ENCODE peak calls at places on chromosomes 3 and 15, in seven cellular contexts. G is IMR-90, S is mesendoderm, B is neuronal stem cell, N is H9, J is H1, I is trophoblast cell. V is an unnamed sample. For H3K4me1, the result is how much of the 10 kb centered on the place peaks cover.

GRCh38 chr3:197891-198491 is 1.4 kb downstream of the CHL1 start:
- DNase-seq in J (no peak), I (no peak), S (peak), N (peak), B (peak), G (no peak), V (no peak)

GRCh38 chr3:155317211-155317610 is 23.7 kb upstream of the STRIT1 start:
- DNase-seq in I (no peak), S (no peak), N (no peak), B (no peak), G (no peak), J (no peak), V (no peak)

GRCh38 chr15:78752492-78753358 is 58.5 kb downstream of the ADAMTS7 start:
- DNase-seq in G (no peak), J (no peak), I (no peak), B (no peak), S (no peak), N (no peak), V (no peak)

GRCh38 chr3:67635806-67636205 is 18.6 kb downstream of the SUCLG2 start:
- DNase-seq in N (no peak), J (no peak), G (peak), S (no peak), B (no peak), I (no peak), V (peak)

GRCh38 chr3:126287536-126288181 is 69.5 kb downstream of the KLF15 start:
- DNase-seq in G (peak), J (peak), S (peak), I (peak), N (peak), B (peak), V (peak)

GRCh38 chr3:138124188-138124587 is 8.0 kb downstream of the A4GNT start:
- DNase-seq in N (no peak), B (no peak), S (no peak), G (no peak), I (no peak), J (no peak), V (no peak)

GRCh38 chr15:36612063-36612788 is 32.8 kb downstream of the CDIN1 start:
- DNase-seq in N (no peak), B (no peak), S (peak), G (peak), J (no peak), I (peak), V (peak)

GRCh38 chr3:186254676-186255665 is 107.1 kb downstream of the DGKG start:
- DNase-seq in G (no peak), B (no peak), S (no peak), I (no peak), N (no peak), J (no peak), V (no peak)

GRCh38 chr3:197001972-197002700 is 27.5 kb downstream of the MELTF start:
- DNase-seq in G (no peak), J (no peak), B (no peak), N (peak), S (no peak), I (no peak), V (no peak)

GRCh38 chr3:59374812-59375211 is 325.0 kb upstream of the CFAP20DC start:
- DNase-seq in S (peak), I (no peak), B (peak), G (no peak), N (no peak), J (no peak), V (no peak)

GRCh38 chr15:40463279-40463678 is 7.5 kb upstream of the CHST14 start:
- DNase-seq in S (no peak), J (no peak), N (no peak), G (no peak), I (no peak), B (no peak), V (no peak)

GRCh38 chr3:190338717-190339116 is 16.5 kb upstream of the CLDN1 start:
- DNase-seq in N (no peak), I (no peak), B (no peak), J (no peak), G (peak), S (no peak), V (peak)

GRCh38 chr15:56913670-56914069 is 4.8 kb upstream of the TCF12 start:
- DNase-seq in B (no peak), N (no peak), J (no peak), S (peak), I (no peak), G (peak), V (no peak)

GRCh38 chr3:84108442-84108971 is 850.3 kb upstream of the CADM2 start:
- DNase-seq in I (no peak), G (peak), B (no peak), N (no peak), S (peak), J (no peak), V (peak)

GRCh38 chr3:84110787-84111186 is 848.0 kb upstream of the CADM2 start:
- DNase-seq in N (no peak), B (no peak), G (no peak), I (no peak), J (no peak), S (no peak), V (no peak)

DNA sequence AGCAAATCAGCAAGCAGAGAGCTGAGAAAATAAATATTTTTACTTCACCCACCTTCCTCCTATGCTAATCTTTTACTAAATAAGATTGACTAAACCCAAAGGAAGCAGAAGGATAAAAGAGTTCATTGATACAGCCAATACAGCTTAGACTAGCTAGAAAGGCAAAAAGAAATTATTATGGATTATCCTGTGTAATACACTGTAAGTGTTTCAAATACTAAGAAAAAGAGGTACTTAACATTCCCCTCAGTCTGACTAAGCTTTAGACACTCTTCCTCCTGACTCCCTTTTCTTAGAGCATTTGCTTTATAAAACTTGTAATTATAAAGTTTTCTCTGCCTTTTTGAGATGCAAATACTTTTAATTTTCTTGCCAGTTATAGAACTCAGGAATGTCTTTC is 848.9 kb upstream of the CADM2 start:
- DNase-seq in J (no peak), I (no peak), G (no peak), B (no peak), N (no peak), S (no peak), V (no peak)
- H3K4ac ChIP-seq in J (no peak), I (no peak), G (no peak), B (no peak), N (no peak), S (no peak), V (no peak)

DNA sequence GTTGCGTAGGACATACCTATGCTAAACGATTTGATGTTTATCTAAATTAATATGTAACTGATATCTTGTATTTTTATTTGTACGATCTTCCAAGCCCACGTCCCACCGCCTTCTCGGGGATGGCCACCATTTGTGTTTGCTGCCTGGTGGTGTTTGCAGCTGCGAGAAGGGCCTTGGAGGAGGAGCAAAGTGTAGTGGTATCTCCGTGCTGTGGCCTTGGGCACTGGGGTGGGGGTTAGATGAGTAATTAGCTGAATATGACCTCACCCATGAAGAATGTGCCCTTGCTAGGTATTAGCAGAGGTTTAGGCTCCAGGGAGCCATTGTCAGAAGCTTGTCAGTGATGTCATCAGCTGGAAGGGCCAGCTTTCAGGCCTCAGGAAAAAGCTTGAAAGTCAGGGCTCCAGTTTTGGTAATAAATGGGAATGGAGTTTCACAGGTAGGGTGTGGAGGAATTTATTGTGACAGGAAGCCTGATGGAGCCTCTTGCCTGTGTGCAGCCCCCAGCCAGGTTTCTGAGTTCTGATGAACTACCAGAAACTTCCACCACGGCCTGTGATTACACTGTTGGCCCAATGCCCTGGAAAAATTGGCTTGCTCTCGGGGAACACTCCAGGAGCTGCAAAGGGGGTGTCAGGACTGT is 41.0 kb downstream of the FLNB start:
- DNase-seq in J (peak), S (peak), I (peak), B (peak), G (peak), N (peak), V (peak)
- H3K4me1 ChIP-seq in J (under half), S (under half), I (under half), B (under half), G (under half), N (under half), V (under half)

DNA sequence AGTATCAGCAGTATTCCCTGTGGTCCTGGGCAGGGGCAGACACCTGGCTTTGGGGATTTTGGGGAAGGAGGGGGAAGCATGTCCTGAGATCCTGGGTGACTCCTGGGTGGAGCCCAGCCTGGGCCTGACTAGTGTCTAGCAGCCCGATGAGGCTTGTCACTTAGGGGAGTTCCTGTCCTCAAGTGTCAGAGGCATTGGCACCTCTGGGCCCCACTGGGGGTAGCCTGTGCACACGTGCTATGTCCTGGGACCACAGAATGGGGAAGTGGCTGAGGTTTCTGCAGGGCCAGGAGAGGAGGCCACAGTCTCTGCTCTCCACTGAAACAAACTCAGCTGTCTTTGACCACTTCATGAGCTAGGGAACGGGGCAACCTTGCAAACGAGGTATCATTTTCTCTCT is 31.5 kb upstream of the ADCY5 start:
- DNase-seq in J (no peak), G (no peak), S (no peak), B (no peak), N (no peak), I (no peak), V (no peak)
- H2BK5ac ChIP-seq in J (no peak), G (no peak), S (no peak), B (no peak), N (no peak), I (no peak), V (no peak)

DNA sequence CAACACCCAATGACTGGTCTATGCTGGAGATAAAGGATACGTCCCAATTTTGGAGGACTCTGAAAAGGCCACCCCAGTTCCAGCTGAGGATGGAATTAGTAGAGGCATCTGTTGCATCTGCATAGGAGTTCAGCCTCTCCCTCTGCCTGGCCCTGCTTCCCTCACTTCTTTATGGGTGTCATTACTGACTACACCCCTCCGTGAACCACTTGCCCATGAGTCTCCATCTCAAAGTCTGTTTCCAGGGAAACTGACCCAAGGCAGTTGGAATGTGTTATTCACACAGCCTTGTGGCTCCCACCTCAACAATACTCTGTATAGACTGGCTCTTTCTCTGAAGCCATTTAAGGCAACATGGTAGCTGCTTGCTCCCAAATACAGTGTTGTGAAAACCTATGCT is 21.4 kb upstream of the PCOLCE2 start:
- DNase-seq in G (no peak), B (no peak), S (no peak), J (no peak), I (no peak), N (no peak), V (no peak)
- H3K4ac ChIP-seq in G (no peak), B (no peak), S (no peak), J (no peak), I (no peak), N (no peak), V (no peak)

V was measured in mesenchymal stem cell.